ENCODE peak calls at places on chromosomes 11 and 22, in nine cellular contexts. One of them, this sample, is unnamed.

GRCh38 chr11:101453682-101454081 is 130.1 kb downstream of the TRPC6 start:
- DNase-seq in T-helper 9 cell: no peak
- DNase-seq in sciatic nerve: no peak
- DNase-seq in mesendoderm: no peak
- DNase-seq in amygdala: no peak
- DNase-seq in stomach: no peak
- DNase-seq in HTR-8/SVneo: no peak
- DNase-seq in T-cell: no peak
- DNase-seq in NCI-H2171 treated with DMSO at 0.1 percent for 48 hours: no peak
- DNase-seq in this sample: no peak

GRCh38 chr11:85021066-85021465 is 606.1 kb downstream of the DLG2 start:
- DNase-seq in T-helper 9 cell: no peak
- DNase-seq in NCI-H2171 treated with DMSO at 0.1 percent for 48 hours: no peak
- DNase-seq in T-cell: no peak
- DNase-seq in mesendoderm: no peak
- DNase-seq in amygdala: no peak
- DNase-seq in HTR-8/SVneo: no peak
- DNase-seq in sciatic nerve: no peak
- DNase-seq in stomach: no peak
- DNase-seq in this sample: no peak

GRCh38 chr11:93857413-93858185 is 7.2 kb upstream of the VSTM5 start:
- DNase-seq in HTR-8/SVneo: no peak
- DNase-seq in amygdala: peak
- DNase-seq in NCI-H2171 treated with DMSO at 0.1 percent for 48 hours: no peak
- DNase-seq in sciatic nerve: no peak
- DNase-seq in T-helper 9 cell: no peak
- DNase-seq in stomach: no peak
- DNase-seq in T-cell: no peak
- DNase-seq in mesendoderm: no peak
- DNase-seq in this sample: no peak

GRCh38 chr22:44753189-44754042 is 1.0 kb downstream of the ARHGAP8 start:
- DNase-seq in mesendoderm: peak
- DNase-seq in amygdala: no peak
- DNase-seq in HTR-8/SVneo: no peak
- DNase-seq in T-cell: no peak
- DNase-seq in T-helper 9 cell: no peak
- DNase-seq in NCI-H2171 treated with DMSO at 0.1 percent for 48 hours: no peak
- DNase-seq in sciatic nerve: no peak
- DNase-seq in stomach: no peak
- DNase-seq in this sample: no peak

GRCh38 chr11:112318193-112318592 is 57.5 kb upstream of the PLET1 start:
- DNase-seq in T-helper 9 cell: no peak
- DNase-seq in sciatic nerve: no peak
- DNase-seq in T-cell: no peak
- DNase-seq in mesendoderm: no peak
- DNase-seq in HTR-8/SVneo: peak
- DNase-seq in amygdala: no peak
- DNase-seq in NCI-H2171 treated with DMSO at 0.1 percent for 48 hours: no peak
- DNase-seq in stomach: no peak
- DNase-seq in this sample: peak

GRCh38 chr22:42868751-42869251 is 11.7 kb upstream of the ARFGAP3 start:
- DNase-seq in T-helper 9 cell: no peak
- DNase-seq in HTR-8/SVneo: no peak
- DNase-seq in sciatic nerve: no peak
- DNase-seq in amygdala: peak
- DNase-seq in mesendoderm: no peak
- DNase-seq in T-cell: no peak
- DNase-seq in stomach: peak
- DNase-seq in NCI-H2171 treated with DMSO at 0.1 percent for 48 hours: peak
- DNase-seq in this sample: no peak

GRCh38 chr11:134533511-134533910 is 121.5 kb upstream of the B3GAT1 start:
- DNase-seq in amygdala: no peak
- DNase-seq in NCI-H2171 treated with DMSO at 0.1 percent for 48 hours: no peak
- DNase-seq in T-cell: no peak
- DNase-seq in stomach: no peak
- DNase-seq in HTR-8/SVneo: no peak
- DNase-seq in mesendoderm: no peak
- DNase-seq in sciatic nerve: peak
- DNase-seq in T-helper 9 cell: no peak
- DNase-seq in this sample: no peak

GRCh38 chr11:126925321-126926093 is 75.1 kb downstream of the KIRREL3 start:
- DNase-seq in amygdala: no peak
- DNase-seq in sciatic nerve: no peak
- DNase-seq in T-cell: no peak
- DNase-seq in HTR-8/SVneo: no peak
- DNase-seq in mesendoderm: no peak
- DNase-seq in NCI-H2171 treated with DMSO at 0.1 percent for 48 hours: no peak
- DNase-seq in T-helper 9 cell: no peak
- DNase-seq in stomach: no peak
- DNase-seq in this sample: no peak

GRCh38 chr11:14386895-14387480 is 28.0 kb upstream of the RRAS2 start:
- DNase-seq in mesendoderm: peak
- DNase-seq in HTR-8/SVneo: no peak
- DNase-seq in NCI-H2171 treated with DMSO at 0.1 percent for 48 hours: peak
- DNase-seq in stomach: no peak
- DNase-seq in sciatic nerve: no peak
- DNase-seq in T-helper 9 cell: no peak
- DNase-seq in T-cell: no peak
- DNase-seq in amygdala: peak
- DNase-seq in this sample: no peak

GRCh38 chr11:69703711-69704507 is at the start of gene FGF19:
- DNase-seq in T-helper 9 cell: no peak
- DNase-seq in amygdala: no peak
- DNase-seq in mesendoderm: peak
- DNase-seq in stomach: no peak
- DNase-seq in sciatic nerve: no peak
- DNase-seq in HTR-8/SVneo: peak
- DNase-seq in T-cell: no peak
- DNase-seq in NCI-H2171 treated with DMSO at 0.1 percent for 48 hours: peak
- DNase-seq in this sample: no peak

GRCh38 chr22:50209893-50210292 is 9.1 kb downstream of the SELENOO start:
- DNase-seq in T-helper 9 cell: peak
- DNase-seq in amygdala: peak
- DNase-seq in NCI-H2171 treated with DMSO at 0.1 percent for 48 hours: peak
- DNase-seq in HTR-8/SVneo: peak
- DNase-seq in T-cell: peak
- DNase-seq in sciatic nerve: peak
- DNase-seq in mesendoderm: peak
- DNase-seq in stomach: peak
- DNase-seq in this sample: peak

GRCh38 chr11:104771782-104772181 is 126.5 kb downstream of the CASP12 start:
- DNase-seq in HTR-8/SVneo: no peak
- DNase-seq in amygdala: no peak
- DNase-seq in NCI-H2171 treated with DMSO at 0.1 percent for 48 hours: no peak
- DNase-seq in T-cell: no peak
- DNase-seq in stomach: no peak
- DNase-seq in mesendoderm: no peak
- DNase-seq in T-helper 9 cell: no peak
- DNase-seq in sciatic nerve: no peak
- DNase-seq in this sample: no peak

GRCh38 chr11:94821439-94821838 is 53.3 kb downstream of the AMOTL1 start:
- DNase-seq in stomach: no peak
- DNase-seq in mesendoderm: no peak
- DNase-seq in T-cell: no peak
- DNase-seq in amygdala: no peak
- DNase-seq in T-helper 9 cell: no peak
- DNase-seq in sciatic nerve: no peak
- DNase-seq in HTR-8/SVneo: no peak
- DNase-seq in NCI-H2171 treated with DMSO at 0.1 percent for 48 hours: no peak
- DNase-seq in this sample: no peak

GRCh38 chr11:3644817-3645235 is at the start of gene ART1:
- DNase-seq in sciatic nerve: no peak
- DNase-seq in T-helper 9 cell: no peak
- DNase-seq in T-cell: no peak
- DNase-seq in stomach: no peak
- DNase-seq in mesendoderm: no peak
- DNase-seq in amygdala: no peak
- DNase-seq in HTR-8/SVneo: no peak
- DNase-seq in NCI-H2171 treated with DMSO at 0.1 percent for 48 hours: no peak
- DNase-seq in this sample: peak

This sample was measured in K562.